ENCODE peak calls at places on chromosomes 4 and X, in four cellular contexts. One of them, this sample, is unnamed.

GRCh38 chrX:87663421-87663820 is 145.8 kb downstream of the KLHL4 start:
- DNase-seq in heart left ventricle: no peak
- DNase-seq in AG09319: no peak
- DNase-seq in esophagus squamous epithelium: no peak
- DNase-seq in this sample: no peak

GRCh38 chr4:29081230-29081955 is 1638.8 kb upstream of the PCDH7 start:
- DNase-seq in esophagus squamous epithelium: no peak
- DNase-seq in AG09319: no peak
- DNase-seq in heart left ventricle: no peak
- DNase-seq in this sample: no peak

GRCh38 chr4:41722171-41722570 is 26.4 kb downstream of the PHOX2B start:
- DNase-seq in heart left ventricle: no peak
- DNase-seq in AG09319: no peak
- DNase-seq in esophagus squamous epithelium: no peak
- DNase-seq in this sample: no peak

GRCh38 chr4:168119100-168119499 is 26.8 kb downstream of the ANXA10 start:
- DNase-seq in esophagus squamous epithelium: no peak
- DNase-seq in AG09319: no peak
- DNase-seq in heart left ventricle: no peak
- DNase-seq in this sample: no peak

GRCh38 chrX:91434351-91435168 is at the start of gene PABPC5:
- DNase-seq in heart left ventricle: peak
- DNase-seq in esophagus squamous epithelium: no peak
- DNase-seq in AG09319: peak
- DNase-seq in this sample: peak

GRCh38 chrX:55710701-55711100 is 6.8 kb upstream of the RRAGB start:
- DNase-seq in heart left ventricle: peak
- DNase-seq in AG09319: no peak
- DNase-seq in esophagus squamous epithelium: no peak
- DNase-seq in this sample: no peak

GRCh38 chr4:62208921-62209320 is 1008.8 kb downstream of the ADGRL3 start:
- DNase-seq in AG09319: no peak
- DNase-seq in heart left ventricle: no peak
- DNase-seq in esophagus squamous epithelium: no peak
- DNase-seq in this sample: no peak

GRCh38 chrX:45758738-45759397 is 558.2 kb upstream of the DIPK2B start:
- DNase-seq in esophagus squamous epithelium: no peak
- DNase-seq in AG09319: no peak
- DNase-seq in heart left ventricle: no peak
- DNase-seq in this sample: no peak

GRCh38 chr4:74926007-74926406 is 6.9 kb upstream of the PARM1 start:
- DNase-seq in esophagus squamous epithelium: no peak
- DNase-seq in heart left ventricle: no peak
- DNase-seq in AG09319: no peak
- DNase-seq in this sample: no peak

GRCh38 chrX:41499195-41499594 is 52.1 kb downstream of the NYX start:
- DNase-seq in heart left ventricle: no peak
- DNase-seq in esophagus squamous epithelium: no peak
- DNase-seq in AG09319: no peak
- DNase-seq in this sample: no peak

GRCh38 chr4:110540606-110541440 is 64.9 kb downstream of the ENPEP start:
- DNase-seq in esophagus squamous epithelium: no peak
- DNase-seq in AG09319: peak
- DNase-seq in heart left ventricle: no peak
- DNase-seq in this sample: no peak

GRCh38 chrX:69321789-69322188 is 156.5 kb upstream of the PJA1 start:
- DNase-seq in esophagus squamous epithelium: no peak
- DNase-seq in heart left ventricle: no peak
- DNase-seq in AG09319: no peak
- DNase-seq in this sample: no peak

GRCh38 chrX:119736206-119736764 is 22.1 kb upstream of the SOWAHD start:
- DNase-seq in heart left ventricle: no peak
- DNase-seq in AG09319: no peak
- DNase-seq in esophagus squamous epithelium: no peak
- DNase-seq in this sample: no peak

GRCh38 chr4:184475096-184475461 is 729 bp upstream of the IRF2 start:
- DNase-seq in AG09319: no peak
- DNase-seq in heart left ventricle: peak
- DNase-seq in esophagus squamous epithelium: peak
- DNase-seq in this sample: peak

GRCh38 chr4:108717386-108717785 is 45.5 kb downstream of the ETNPPL start:
- DNase-seq in esophagus squamous epithelium: no peak
- DNase-seq in heart left ventricle: no peak
- DNase-seq in AG09319: no peak
- DNase-seq in this sample: no peak

GRCh38 chr4:96295143-96295763 is 455.4 kb downstream of the PDHA2 start:
- DNase-seq in AG09319: no peak
- DNase-seq in esophagus squamous epithelium: no peak
- DNase-seq in heart left ventricle: no peak
- DNase-seq in this sample: no peak

GRCh38 chr4:125658773-125659172 is 344.0 kb downstream of the FAT4 start:
- DNase-seq in heart left ventricle: no peak
- DNase-seq in esophagus squamous epithelium: no peak
- DNase-seq in AG09319: no peak
- DNase-seq in this sample: no peak

DNA sequence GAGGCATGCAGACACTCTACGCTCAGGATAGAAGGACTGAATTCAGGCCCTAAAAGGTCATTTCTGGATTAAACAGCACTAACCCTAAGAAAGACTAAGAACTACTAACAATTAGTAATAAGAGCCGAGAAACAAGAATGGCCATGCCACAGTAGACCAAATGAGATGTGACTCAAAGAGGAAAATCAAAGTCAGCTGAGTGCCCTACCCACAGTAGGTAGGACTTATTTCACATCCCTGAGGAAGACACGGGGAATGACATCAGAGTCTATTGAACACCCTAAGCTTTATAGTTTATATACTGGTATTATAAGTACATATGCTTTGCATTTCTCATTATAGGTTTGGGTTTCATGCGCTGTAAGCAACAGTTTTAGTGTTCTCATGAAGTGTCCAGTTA is 2.7 kb upstream of the ARSJ start:
- DNase-seq in esophagus squamous epithelium: no peak
- DNase-seq in AG09319: no peak
- DNase-seq in heart left ventricle: no peak
- DNase-seq in this sample: no peak
- TF ChIP-seq CTCF in esophagus squamous epithelium: no peak
- TF ChIP-seq CTCF in AG09319: no peak
- TF ChIP-seq CTCF in heart left ventricle: no peak
- TF ChIP-seq CTCF in this sample: no peak

GRCh38 chrX:80285131-80285773 is 135.0 kb upstream of the TENT5D start:
- DNase-seq in heart left ventricle: no peak
- DNase-seq in esophagus squamous epithelium: no peak
- DNase-seq in AG09319: no peak
- DNase-seq in this sample: no peak
- TF ChIP-seq CTCF in heart left ventricle: peak
- TF ChIP-seq CTCF in esophagus squamous epithelium: no peak
- TF ChIP-seq CTCF in AG09319: peak
- TF ChIP-seq CTCF in this sample: peak

DNA sequence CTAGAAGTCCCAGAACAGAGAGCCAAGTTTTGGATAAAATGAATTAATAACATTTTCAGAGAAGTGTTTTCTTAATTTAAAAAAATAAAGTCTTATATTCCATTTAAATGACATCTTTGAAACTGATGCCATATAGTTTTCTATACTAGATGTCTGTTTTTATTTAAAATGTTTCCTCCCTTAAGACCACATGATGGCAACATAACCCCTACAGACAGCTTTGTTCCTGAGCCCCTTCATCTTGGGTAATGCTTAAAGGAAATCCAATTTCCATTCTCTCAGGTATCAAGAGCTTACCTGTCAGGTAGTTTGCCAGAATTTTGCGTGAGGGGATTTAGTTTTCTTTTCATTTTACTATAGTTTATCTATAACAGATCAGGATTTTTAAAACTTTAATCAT is 181.4 kb upstream of the UGT8 start:
- DNase-seq in AG09319: no peak
- DNase-seq in esophagus squamous epithelium: no peak
- DNase-seq in heart left ventricle: no peak
- DNase-seq in this sample: no peak
- TF ChIP-seq CTCF in AG09319: no peak
- TF ChIP-seq CTCF in esophagus squamous epithelium: no peak
- TF ChIP-seq CTCF in heart left ventricle: no peak
- TF ChIP-seq CTCF in this sample: no peak

DNA sequence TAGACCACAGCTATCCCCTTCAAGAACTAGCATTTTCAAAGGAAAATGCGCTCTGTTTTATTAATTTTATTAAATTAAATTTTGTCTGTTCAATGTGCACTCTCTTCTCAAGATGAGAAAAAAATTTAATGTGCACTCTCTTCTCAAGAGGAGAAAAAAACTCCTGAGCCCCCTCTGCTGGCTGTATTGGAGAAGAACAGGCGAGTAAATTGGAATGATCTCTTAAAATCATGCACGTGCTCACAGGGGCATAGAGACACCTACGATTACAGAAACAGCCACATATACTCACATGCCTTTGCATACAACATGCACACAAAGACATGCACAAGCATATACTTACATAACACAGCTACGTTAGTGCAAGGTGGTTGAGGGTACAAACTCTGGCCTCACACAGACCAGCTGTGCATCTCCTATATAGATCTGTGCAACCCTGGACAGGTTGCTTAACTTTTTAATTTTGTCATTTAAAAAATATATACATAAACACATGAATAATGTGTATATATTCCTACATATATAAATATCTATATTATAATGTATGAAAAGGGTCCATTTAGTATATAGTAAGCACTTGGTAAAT is 176.2 kb upstream of the CXorf66 start:
- DNase-seq in AG09319: no peak
- DNase-seq in esophagus squamous epithelium: no peak
- DNase-seq in heart left ventricle: no peak
- DNase-seq in this sample: no peak
- TF ChIP-seq CTCF in AG09319: peak
- TF ChIP-seq CTCF in esophagus squamous epithelium: peak
- TF ChIP-seq CTCF in heart left ventricle: peak
- TF ChIP-seq CTCF in this sample: peak

DNA sequence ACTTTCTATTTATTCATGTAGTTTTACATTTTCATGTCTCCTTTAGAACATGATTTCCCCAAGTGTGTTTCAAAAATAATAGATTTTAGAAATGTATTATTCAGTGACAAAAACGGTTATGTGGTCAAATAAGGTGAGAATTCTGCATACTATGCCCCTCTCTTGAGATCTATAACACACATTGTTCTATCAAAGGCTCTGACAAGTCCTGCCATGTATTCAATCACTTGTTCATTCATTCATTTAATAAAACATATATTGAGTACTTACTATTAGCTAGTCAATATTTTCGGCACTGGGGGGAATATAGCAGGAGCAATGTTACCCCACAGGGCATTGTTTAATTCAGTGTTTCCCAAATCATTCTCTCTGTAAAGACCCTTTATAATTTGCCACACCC is 58.4 kb upstream of the FGF13 start:
- DNase-seq in AG09319: no peak
- DNase-seq in heart left ventricle: no peak
- DNase-seq in esophagus squamous epithelium: no peak
- DNase-seq in this sample: no peak
- TF ChIP-seq CTCF in AG09319: no peak
- TF ChIP-seq CTCF in heart left ventricle: no peak
- TF ChIP-seq CTCF in esophagus squamous epithelium: no peak
- TF ChIP-seq CTCF in this sample: no peak

DNA sequence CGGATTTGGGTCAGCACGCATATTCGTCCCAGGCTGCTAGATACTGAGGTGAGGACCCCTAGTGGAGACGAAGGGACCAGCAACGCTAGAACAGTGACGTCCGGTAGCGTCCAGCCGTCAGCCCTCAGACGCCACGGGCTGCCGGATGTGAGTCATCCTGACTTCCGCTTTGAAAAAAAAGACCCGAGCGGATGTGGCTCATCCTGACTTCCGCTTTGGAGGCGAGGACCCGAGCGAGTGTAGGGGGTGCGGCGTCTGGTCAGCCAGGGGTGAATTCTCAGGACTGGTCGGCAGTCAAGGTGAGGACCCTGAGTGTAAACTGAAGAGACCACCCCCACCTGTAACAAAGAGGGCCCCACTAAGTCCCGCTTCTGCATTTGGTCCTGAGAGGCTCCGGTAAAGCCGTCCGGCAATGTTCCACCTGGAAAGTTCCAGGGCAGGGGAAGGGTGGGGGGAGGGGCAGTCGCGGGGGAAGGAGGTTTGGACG is at the start of gene MAGEB2:
- DNase-seq in AG09319: no peak
- DNase-seq in esophagus squamous epithelium: no peak
- DNase-seq in heart left ventricle: no peak
- DNase-seq in this sample: no peak
- TF ChIP-seq CTCF in AG09319: no peak
- TF ChIP-seq CTCF in esophagus squamous epithelium: no peak
- TF ChIP-seq CTCF in heart left ventricle: no peak
- TF ChIP-seq CTCF in this sample: no peak